ENCODE peak calls at places on chromosomes 6 and 20, in six cellular contexts. Y is epithelial cell of esophagus, Z is tibial nerve, V is heart right ventricle, U is cardiac fibroblast, E is cardiac muscle cell. Q is an unnamed sample.

GRCh38 chr20:18267815-18268214 is 20.5 kb upstream of the ZNF133 start:
- DNase-seq in V (no peak), U (no peak), Y (no peak), Z (no peak), E (no peak), Q (peak; percentile 6)

GRCh38 chr6:15631380-15631913 is 31.4 kb downstream of the DTNBP1 start:
- DNase-seq in U (no peak), Y (no peak), Z (no peak), E (no peak), V (no peak), Q (no peak)

GRCh38 chr6:107490568-107491058 is 696 bp downstream of the SOBP start:
- DNase-seq in V (no peak), Y (no peak), U (no peak), E (no peak), Z (no peak), Q (no peak)

GRCh38 chr6:46949662-46950280 is 28.0 kb upstream of the ADGRF5 start:
- DNase-seq in Z (peak; percentile 22), E (peak; percentile 21), Y (no peak), V (peak; percentile 71), U (peak; percentile 67), Q (peak; percentile 57)

GRCh38 chr6:112863753-112864152 is 516.6 kb downstream of the RFPL4B start:
- DNase-seq in Y (no peak), V (no peak), E (no peak), U (no peak), Z (no peak), Q (no peak)

GRCh38 chr6:139931746-139932145 is 557.3 kb upstream of the CITED2 start:
- DNase-seq in U (no peak), Y (peak; percentile 21), Z (no peak), E (no peak), V (no peak), Q (no peak)

GRCh38 chr6:13710552-13711383 is 867 bp downstream of the RANBP9 start:
- DNase-seq in E (no peak), U (peak; percentile 19), V (peak; percentile 45), Y (no peak), Z (no peak), Q (peak; percentile 14)

GRCh38 chr20:23528867-23529431 is 38.0 kb downstream of the CST8 start:
- DNase-seq in V (no peak), U (peak; percentile 2), E (no peak), Z (no peak), Y (peak; percentile 75), Q (no peak)

DNA sequence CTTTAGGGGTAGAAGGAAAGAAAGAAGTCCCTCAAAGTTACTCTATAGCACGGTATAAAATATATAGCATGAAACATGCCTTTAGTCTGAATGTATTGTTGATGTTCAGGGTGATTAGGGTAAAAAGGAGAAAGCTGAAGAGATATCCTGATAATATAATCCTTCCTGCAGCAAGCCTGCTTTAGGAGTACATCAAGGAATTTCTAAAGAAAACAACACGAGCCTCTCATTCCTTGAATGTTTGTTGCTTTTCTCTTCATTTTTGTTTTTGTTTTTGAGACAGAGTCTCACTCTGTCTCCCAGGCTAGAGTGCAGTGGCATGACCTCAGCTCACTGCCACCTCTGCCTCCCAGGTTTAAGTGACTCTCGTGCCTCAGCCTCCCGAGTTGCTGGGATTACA is 79.1 kb downstream of the CD164 start:
- DNase-seq in Y (no peak), V (no peak), Z (no peak), E (no peak), U (no peak), Q (no peak)
- H3K4me3 ChIP-seq in Y (no peak overlapping the region), V (no peak overlapping the region), Z (no peak overlapping the region), E (no peak overlapping the region), U (no peak overlapping the region), Q (no peak overlapping the region)

GRCh38 chr6:53792016-53792415 is 2.8 kb upstream of the LRRC1 start:
- DNase-seq in U (peak; percentile 23), Z (no peak), V (no peak), Y (peak; percentile 22), E (no peak), Q (no peak)

GRCh38 chr6:53794720-53795253 is at the start of gene LRRC1:
- DNase-seq in V (peak; percentile 95), Y (peak; percentile 94), Z (peak; percentile 76), U (peak; percentile 88), E (peak; percentile 93), Q (peak; percentile 90)

GRCh38 chr6:53792973-53793317 is 1.9 kb upstream of the LRRC1 start:
- DNase-seq in Y (no peak), V (no peak), Z (no peak), U (no peak), E (no peak), Q (no peak)

GRCh38 chr6:53794073-53794719 is 609 bp upstream of the LRRC1 start:
- DNase-seq in Y (peak; percentile 84), E (peak; percentile 74), U (peak; percentile 87), Z (peak; percentile 42), V (peak; percentile 62), Q (peak; percentile 74)

DNA sequence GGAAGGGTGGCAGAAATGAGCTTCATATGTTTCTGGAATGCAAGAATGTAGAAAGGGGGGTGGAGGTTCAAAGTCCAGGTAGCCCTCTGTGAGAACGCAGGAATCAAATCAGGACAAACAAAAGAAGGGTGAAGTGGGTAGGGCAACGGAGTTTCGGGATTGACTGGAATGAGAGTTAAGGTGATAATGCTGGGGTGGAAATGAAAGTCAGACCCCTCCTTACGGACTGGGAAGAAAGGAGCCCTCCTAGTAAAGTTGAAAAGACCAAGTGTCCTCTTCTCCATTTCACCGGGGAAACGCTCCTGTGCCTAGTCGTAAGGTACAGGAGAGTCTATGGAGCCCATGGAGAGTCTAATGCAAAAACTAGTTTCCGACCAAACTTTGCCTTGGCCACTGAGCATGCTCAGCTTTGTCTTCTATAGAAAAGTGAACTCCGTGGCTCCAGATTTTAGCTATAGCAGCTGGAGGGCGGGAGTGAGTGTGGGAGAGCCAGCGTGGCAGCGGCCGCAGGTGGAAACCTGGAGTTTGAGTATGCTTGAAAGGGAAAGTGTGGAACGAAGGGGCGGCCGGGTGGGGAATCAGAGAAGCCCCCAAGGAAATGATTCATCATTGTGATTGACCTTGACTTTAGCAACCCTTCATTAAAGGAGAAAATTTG is 1.4 kb upstream of the LRRC1 start:
- DNase-seq in E (peak; percentile 68), U (peak; percentile 55), Y (peak; percentile 83), V (peak; percentile 22), Z (no peak), Q (peak; percentile 62)
- H3K4me3 ChIP-seq in E (peak overlapping the region; percentile 75), U (peak overlapping the region; percentile 78), Y (peak overlapping the region; percentile 86), V (peak overlapping the region; percentile 95), Z (peak overlapping the region; percentile 82), Q (peak overlapping the region; percentile 80)

GRCh38 chr6:53765270-53765669 is 29.5 kb upstream of the LRRC1 start:
- DNase-seq in Y (no peak), E (no peak), V (no peak), Z (no peak), U (no peak), Q (peak; percentile 4)
- H3K4me3 ChIP-seq in Y (no peak overlapping the region), E (no peak overlapping the region), V (no peak overlapping the region), Z (no peak overlapping the region), U (no peak overlapping the region), Q (no peak overlapping the region)

GRCh38 chr6:163418273-163419029 is 3.9 kb downstream of the QKI start:
- DNase-seq in E (no peak), Z (no peak), V (no peak), Y (no peak), U (peak; percentile 30), Q (no peak)

GRCh38 chr6:163419413-163420314 is 5.1 kb downstream of the QKI start:
- DNase-seq in U (peak; percentile 57), V (no peak), Z (no peak), Y (no peak), E (peak; percentile 39), Q (peak; percentile 45)

GRCh38 chr6:163422574-163422973 is 8.1 kb downstream of the QKI start:
- DNase-seq in U (no peak), Z (no peak), E (no peak), Y (no peak), V (no peak), Q (no peak)

GRCh38 chr6:163417595-163417994 is 3.1 kb downstream of the QKI start:
- DNase-seq in Z (no peak), E (no peak), U (peak; percentile 29), Y (no peak), V (no peak), Q (no peak)

GRCh38 chr6:163420315-163420667 is 5.8 kb downstream of the QKI start:
- DNase-seq in E (no peak), U (no peak), Y (no peak), Z (no peak), V (no peak), Q (no peak)
- H3K4me3 ChIP-seq in E (peak overlapping the region; percentile 97), U (peak overlapping the region; percentile 12), Y (no peak overlapping the region), Z (peak overlapping the region; percentile 99), V (peak overlapping the region; percentile 93), Q (peak overlapping the region; percentile 1)

DNA sequence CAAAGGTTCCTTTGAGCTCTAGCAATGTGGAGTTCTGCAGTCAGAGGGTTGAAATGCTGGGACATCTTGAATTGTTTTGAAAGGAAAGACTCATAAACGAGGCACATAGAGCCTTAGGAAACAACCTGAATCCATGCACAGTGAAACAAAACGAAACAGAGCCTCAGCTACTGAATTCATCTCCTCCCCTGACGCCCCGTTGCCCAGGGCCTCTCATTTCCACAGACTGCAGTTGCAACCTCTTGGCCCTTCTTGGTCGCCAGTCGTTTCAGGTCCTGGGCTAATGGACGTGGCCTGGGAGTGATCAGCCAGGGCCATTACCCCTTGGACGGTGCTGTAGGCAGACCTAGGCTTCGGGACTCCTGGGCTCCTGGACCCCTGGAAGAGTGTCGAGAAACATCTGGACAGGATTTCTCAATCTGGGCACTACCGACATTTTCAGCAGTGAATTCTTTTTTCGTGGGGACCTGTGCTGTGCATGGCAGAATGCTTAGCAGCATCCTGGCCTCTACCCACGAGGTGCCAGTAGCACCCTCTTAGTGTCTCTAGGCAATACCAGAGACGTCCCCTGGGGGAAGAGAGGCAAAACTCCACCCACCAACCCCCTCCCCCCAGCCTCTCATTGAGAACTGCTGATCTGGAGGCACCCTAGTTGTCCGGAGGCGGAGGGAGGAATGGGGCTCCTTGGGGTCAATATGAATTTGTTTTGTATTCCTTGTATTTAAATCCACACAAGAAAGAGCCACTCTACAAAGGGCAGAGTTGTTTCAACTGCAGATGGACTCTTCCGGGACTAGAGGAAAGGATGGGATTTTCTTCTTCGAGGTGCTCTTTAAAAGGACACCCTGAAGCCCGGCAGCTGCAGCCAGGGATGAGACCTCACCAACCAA is 50.2 kb downstream of the TMEM242 start:
- DNase-seq in Y (no peak), V (no peak), Z (no peak), U (no peak), E (no peak), Q (no peak)
- H3K4me3 ChIP-seq in Y (no peak overlapping the region), V (no peak overlapping the region), Z (no peak overlapping the region), U (no peak overlapping the region), E (no peak overlapping the region), Q (no peak overlapping the region)